ENCODE peak calls at places on chromosomes 5 and 9, in seven cellular contexts. One of them, this sample, is unnamed.

GRCh38 chr9:128128836-128129590 is 1.5 kb upstream of the PTGES2 start:
- DNase-seq in NCI-H1092 treated with DMSO at 0.1 percent for 48 hours: no peak
- DNase-seq in adrenal gland: no peak
- DNase-seq in 8988T: no peak
- DNase-seq in lower lobe of right lung: peak; percentile 58
- DNase-seq in GM04504: no peak
- DNase-seq in caudate nucleus: no peak
- DNase-seq in this sample: no peak

GRCh38 chr5:132876020-132876759 is 2.7 kb downstream of the LEAP2 start:
- DNase-seq in NCI-H1092 treated with DMSO at 0.1 percent for 48 hours: no peak
- DNase-seq in adrenal gland: no peak
- DNase-seq in 8988T: no peak
- DNase-seq in lower lobe of right lung: no peak
- DNase-seq in GM04504: no peak
- DNase-seq in caudate nucleus: no peak
- DNase-seq in this sample: no peak

GRCh38 chr5:136133416-136134383 is 1.1 kb downstream of the SMAD5 start:
- DNase-seq in NCI-H1092 treated with DMSO at 0.1 percent for 48 hours: peak; percentile 22
- DNase-seq in adrenal gland: peak; percentile 69
- DNase-seq in 8988T: no peak
- DNase-seq in lower lobe of right lung: peak; percentile 54
- DNase-seq in GM04504: no peak
- DNase-seq in caudate nucleus: no peak
- DNase-seq in this sample: peak; percentile 47

GRCh38 chr9:106621299-106621920 is 241.6 kb upstream of the ZNF462 start:
- DNase-seq in NCI-H1092 treated with DMSO at 0.1 percent for 48 hours: peak; percentile 82
- DNase-seq in adrenal gland: no peak
- DNase-seq in 8988T: no peak
- DNase-seq in lower lobe of right lung: no peak
- DNase-seq in GM04504: no peak
- DNase-seq in caudate nucleus: no peak
- DNase-seq in this sample: no peak

GRCh38 chr5:61931236-61931635 is 374.8 kb upstream of the KIF2A start:
- DNase-seq in NCI-H1092 treated with DMSO at 0.1 percent for 48 hours: no peak
- DNase-seq in adrenal gland: no peak
- DNase-seq in 8988T: no peak
- DNase-seq in lower lobe of right lung: no peak
- DNase-seq in GM04504: no peak
- DNase-seq in caudate nucleus: no peak
- DNase-seq in this sample: no peak

GRCh38 chr9:88216132-88216995 is 78.1 kb upstream of the SPATA31C2 start:
- DNase-seq in NCI-H1092 treated with DMSO at 0.1 percent for 48 hours: no peak
- DNase-seq in adrenal gland: no peak
- DNase-seq in 8988T: no peak
- DNase-seq in lower lobe of right lung: no peak
- DNase-seq in GM04504: no peak
- DNase-seq in caudate nucleus: no peak
- DNase-seq in this sample: no peak

GRCh38 chr5:59813761-59814562 is 79.6 kb downstream of the PDE4D start:
- DNase-seq in NCI-H1092 treated with DMSO at 0.1 percent for 48 hours: peak; percentile 23
- DNase-seq in adrenal gland: no peak
- DNase-seq in 8988T: no peak
- DNase-seq in lower lobe of right lung: no peak
- DNase-seq in GM04504: no peak
- DNase-seq in caudate nucleus: no peak
- DNase-seq in this sample: no peak

GRCh38 chr5:179795863-179796833 is 2.4 kb downstream of the LTC4S start:
- DNase-seq in NCI-H1092 treated with DMSO at 0.1 percent for 48 hours: peak; percentile 51
- DNase-seq in adrenal gland: peak; percentile 78
- DNase-seq in 8988T: peak; percentile 98
- DNase-seq in lower lobe of right lung: peak; percentile 92
- DNase-seq in GM04504: peak; percentile 57
- DNase-seq in caudate nucleus: no peak
- DNase-seq in this sample: peak; percentile 85

GRCh38 chr9:135087899-135088347 is 455 bp downstream of the OLFM1 start:
- DNase-seq in NCI-H1092 treated with DMSO at 0.1 percent for 48 hours: no peak
- DNase-seq in adrenal gland: no peak
- DNase-seq in 8988T: no peak
- DNase-seq in lower lobe of right lung: no peak
- DNase-seq in GM04504: no peak
- DNase-seq in caudate nucleus: no peak
- DNase-seq in this sample: peak; percentile 68

GRCh38 chr5:643351-643801 is 31.2 kb downstream of the CEP72 start:
- DNase-seq in NCI-H1092 treated with DMSO at 0.1 percent for 48 hours: no peak
- DNase-seq in adrenal gland: no peak
- DNase-seq in 8988T: no peak
- DNase-seq in lower lobe of right lung: peak; percentile 36
- DNase-seq in GM04504: no peak
- DNase-seq in caudate nucleus: no peak
- DNase-seq in this sample: no peak

GRCh38 chr5:151451626-151452520 is 4.5 kb downstream of the SLC36A1 start:
- DNase-seq in NCI-H1092 treated with DMSO at 0.1 percent for 48 hours: no peak
- DNase-seq in adrenal gland: no peak
- DNase-seq in 8988T: no peak
- DNase-seq in lower lobe of right lung: no peak
- DNase-seq in GM04504: no peak
- DNase-seq in caudate nucleus: no peak
- DNase-seq in this sample: no peak

GRCh38 chr5:51382759-51383493 is at the start of gene ISL1:
- DNase-seq in NCI-H1092 treated with DMSO at 0.1 percent for 48 hours: peak; percentile 90
- DNase-seq in adrenal gland: no peak
- DNase-seq in 8988T: no peak
- DNase-seq in lower lobe of right lung: peak; percentile 56
- DNase-seq in GM04504: peak; percentile 24
- DNase-seq in caudate nucleus: peak; percentile 57
- DNase-seq in this sample: peak; percentile 79

GRCh38 chr5:78699565-78700143 is 51.1 kb upstream of the LHFPL2 start:
- DNase-seq in NCI-H1092 treated with DMSO at 0.1 percent for 48 hours: no peak
- DNase-seq in adrenal gland: peak; percentile 31
- DNase-seq in 8988T: no peak
- DNase-seq in lower lobe of right lung: no peak
- DNase-seq in GM04504: peak; percentile 80
- DNase-seq in caudate nucleus: no peak
- DNase-seq in this sample: peak; percentile 58

GRCh38 chr5:128559300-128560297 is 21.6 kb upstream of the FBN2 start:
- DNase-seq in NCI-H1092 treated with DMSO at 0.1 percent for 48 hours: no peak
- DNase-seq in adrenal gland: no peak
- DNase-seq in 8988T: no peak
- DNase-seq in lower lobe of right lung: no peak
- DNase-seq in GM04504: no peak
- DNase-seq in caudate nucleus: no peak
- DNase-seq in this sample: no peak

GRCh38 chr5:150138551-150139265 is 16.9 kb downstream of the PDGFRB start:
- DNase-seq in NCI-H1092 treated with DMSO at 0.1 percent for 48 hours: no peak
- DNase-seq in adrenal gland: peak; percentile 66
- DNase-seq in 8988T: no peak
- DNase-seq in lower lobe of right lung: no peak
- DNase-seq in GM04504: peak; percentile 63
- DNase-seq in caudate nucleus: no peak
- DNase-seq in this sample: no peak

GRCh38 chr5:32949571-32949970 is 238.4 kb downstream of the NPR3 start:
- DNase-seq in NCI-H1092 treated with DMSO at 0.1 percent for 48 hours: no peak
- DNase-seq in adrenal gland: no peak
- DNase-seq in 8988T: no peak
- DNase-seq in lower lobe of right lung: no peak
- DNase-seq in GM04504: no peak
- DNase-seq in caudate nucleus: no peak
- DNase-seq in this sample: no peak

GRCh38 chr9:136244116-136244775 is 1.4 kb downstream of the QSOX2 start:
- DNase-seq in NCI-H1092 treated with DMSO at 0.1 percent for 48 hours: no peak
- DNase-seq in adrenal gland: no peak
- DNase-seq in 8988T: no peak
- DNase-seq in lower lobe of right lung: no peak
- DNase-seq in GM04504: no peak
- DNase-seq in caudate nucleus: no peak
- DNase-seq in this sample: no peak

GRCh38 chr9:136385015-136385414 is 11.5 kb upstream of the CARD9 start:
- DNase-seq in NCI-H1092 treated with DMSO at 0.1 percent for 48 hours: no peak
- DNase-seq in adrenal gland: no peak
- DNase-seq in 8988T: no peak
- DNase-seq in lower lobe of right lung: no peak
- DNase-seq in GM04504: no peak
- DNase-seq in caudate nucleus: no peak
- DNase-seq in this sample: no peak

GRCh38 chr9:33123632-33124031 is 43.5 kb downstream of the B4GALT1 start:
- DNase-seq in NCI-H1092 treated with DMSO at 0.1 percent for 48 hours: no peak
- DNase-seq in adrenal gland: no peak
- DNase-seq in 8988T: no peak
- DNase-seq in lower lobe of right lung: no peak
- DNase-seq in GM04504: no peak
- DNase-seq in caudate nucleus: no peak
- DNase-seq in this sample: no peak

GRCh38 chr9:99582768-99583167 is 238.9 kb upstream of the NR4A3 start:
- DNase-seq in NCI-H1092 treated with DMSO at 0.1 percent for 48 hours: no peak
- DNase-seq in adrenal gland: no peak
- DNase-seq in 8988T: no peak
- DNase-seq in lower lobe of right lung: no peak
- DNase-seq in GM04504: no peak
- DNase-seq in caudate nucleus: no peak
- DNase-seq in this sample: no peak

GRCh38 chr5:126120939-126121338 is 302.3 kb upstream of the GRAMD2B start:
- DNase-seq in NCI-H1092 treated with DMSO at 0.1 percent for 48 hours: no peak
- DNase-seq in adrenal gland: no peak
- DNase-seq in 8988T: no peak
- DNase-seq in lower lobe of right lung: no peak
- DNase-seq in GM04504: no peak
- DNase-seq in caudate nucleus: no peak
- DNase-seq in this sample: no peak

GRCh38 chr5:103120607-103121200 is 603 bp downstream of the PPIP5K2 start:
- DNase-seq in NCI-H1092 treated with DMSO at 0.1 percent for 48 hours: peak; percentile 5
- DNase-seq in adrenal gland: peak; percentile 21
- DNase-seq in 8988T: no peak
- DNase-seq in lower lobe of right lung: no peak
- DNase-seq in GM04504: no peak
- DNase-seq in caudate nucleus: no peak
- DNase-seq in this sample: no peak

GRCh38 chr5:144205141-144205551 is 34.5 kb downstream of the KCTD16 start:
- DNase-seq in NCI-H1092 treated with DMSO at 0.1 percent for 48 hours: peak; percentile 50
- DNase-seq in adrenal gland: no peak
- DNase-seq in 8988T: no peak
- DNase-seq in lower lobe of right lung: no peak
- DNase-seq in GM04504: no peak
- DNase-seq in caudate nucleus: peak; percentile 2
- DNase-seq in this sample: no peak

GRCh38 chr5:56829137-56829536 is 13.8 kb downstream of the MAP3K1 start:
- DNase-seq in NCI-H1092 treated with DMSO at 0.1 percent for 48 hours: no peak
- DNase-seq in adrenal gland: no peak
- DNase-seq in 8988T: no peak
- DNase-seq in lower lobe of right lung: no peak
- DNase-seq in GM04504: no peak
- DNase-seq in caudate nucleus: no peak
- DNase-seq in this sample: no peak

GRCh38 chr5:110757118-110757729 is 18.4 kb downstream of the SLC25A46 start:
- DNase-seq in NCI-H1092 treated with DMSO at 0.1 percent for 48 hours: peak; percentile 23
- DNase-seq in adrenal gland: no peak
- DNase-seq in 8988T: no peak
- DNase-seq in lower lobe of right lung: no peak
- DNase-seq in GM04504: peak; percentile 25
- DNase-seq in caudate nucleus: no peak
- DNase-seq in this sample: no peak

GRCh38 chr5:72767289-72768010 is 49.0 kb upstream of the TNPO1 start:
- DNase-seq in NCI-H1092 treated with DMSO at 0.1 percent for 48 hours: peak; percentile 58
- DNase-seq in adrenal gland: no peak
- DNase-seq in 8988T: no peak
- DNase-seq in lower lobe of right lung: no peak
- DNase-seq in GM04504: no peak
- DNase-seq in caudate nucleus: no peak
- DNase-seq in this sample: no peak

GRCh38 chr9:91995000-91995399 is 45.0 kb upstream of the ROR2 start:
- DNase-seq in NCI-H1092 treated with DMSO at 0.1 percent for 48 hours: no peak
- DNase-seq in adrenal gland: no peak
- DNase-seq in 8988T: no peak
- DNase-seq in lower lobe of right lung: no peak
- DNase-seq in GM04504: no peak
- DNase-seq in caudate nucleus: no peak
- DNase-seq in this sample: no peak

GRCh38 chr9:90961375-90961774 is 159.8 kb downstream of the SYK start:
- DNase-seq in NCI-H1092 treated with DMSO at 0.1 percent for 48 hours: peak; percentile 22
- DNase-seq in adrenal gland: no peak
- DNase-seq in 8988T: no peak
- DNase-seq in lower lobe of right lung: peak; percentile 68
- DNase-seq in GM04504: no peak
- DNase-seq in caudate nucleus: no peak
- DNase-seq in this sample: no peak

GRCh38 chr9:22103650-22104575 is 94.8 kb upstream of the CDKN2B start:
- DNase-seq in NCI-H1092 treated with DMSO at 0.1 percent for 48 hours: no peak
- DNase-seq in adrenal gland: no peak
- DNase-seq in 8988T: no peak
- DNase-seq in lower lobe of right lung: no peak
- DNase-seq in GM04504: no peak
- DNase-seq in caudate nucleus: no peak
- DNase-seq in this sample: no peak

GRCh38 chr5:107900721-107901120 is 230.0 kb upstream of the EFNA5 start:
- DNase-seq in NCI-H1092 treated with DMSO at 0.1 percent for 48 hours: no peak
- DNase-seq in adrenal gland: no peak
- DNase-seq in 8988T: no peak
- DNase-seq in lower lobe of right lung: no peak
- DNase-seq in GM04504: no peak
- DNase-seq in caudate nucleus: no peak
- DNase-seq in this sample: no peak

GRCh38 chr9:96217358-96217755 is 84.6 kb downstream of the HSD17B3 start:
- DNase-seq in NCI-H1092 treated with DMSO at 0.1 percent for 48 hours: no peak
- DNase-seq in adrenal gland: peak; percentile 21
- DNase-seq in 8988T: no peak
- DNase-seq in lower lobe of right lung: no peak
- DNase-seq in GM04504: no peak
- DNase-seq in caudate nucleus: no peak
- DNase-seq in this sample: no peak

GRCh38 chr5:178357127-178357526 is 124.5 kb upstream of the PHYKPL start:
- DNase-seq in NCI-H1092 treated with DMSO at 0.1 percent for 48 hours: no peak
- DNase-seq in adrenal gland: peak; percentile 25
- DNase-seq in 8988T: no peak
- DNase-seq in lower lobe of right lung: no peak
- DNase-seq in GM04504: no peak
- DNase-seq in caudate nucleus: no peak
- DNase-seq in this sample: no peak